ENCODE peak calls at places on chromosomes 1 and 21, in seven cellular contexts. D is cerebellum, F is NAMALWA, B is Daoy, C is lower leg skin, A is sciatic nerve, H is glutamatergic neuron. Y is an unnamed sample.

GRCh38 chr1:221169447-221169889 is 290.2 kb downstream of the HLX start:
- DNase-seq in F (no peak), H (no peak), D (no peak), C (no peak), A (no peak), B (peak), Y (no peak)

GRCh38 chr1:234535763-234536515 is 57.0 kb upstream of the TARBP1 start:
- DNase-seq in H (no peak), C (peak), D (no peak), A (no peak), B (no peak), F (no peak), Y (no peak)

GRCh38 chr1:203223012-203223775 is 6.3 kb downstream of the CHIT1 start:
- DNase-seq in C (no peak), H (no peak), B (no peak), D (no peak), F (no peak), A (no peak), Y (no peak)

GRCh38 chr1:154736840-154737239 is 128.9 kb upstream of the ADAR start:
- DNase-seq in D (no peak), F (no peak), C (no peak), B (peak), A (no peak), H (no peak), Y (no peak)

GRCh38 chr1:22889213-22889827 is 83.3 kb downstream of the LACTBL1 start:
- DNase-seq in B (no peak), F (peak), C (no peak), D (peak), A (no peak), H (no peak), Y (peak)

GRCh38 chr1:28815533-28815932 is 3.6 kb downstream of the OPRD1 start:
- DNase-seq in B (no peak), F (no peak), D (no peak), C (no peak), A (no peak), H (peak), Y (no peak)

GRCh38 chr1:27727126-27727525 is 1.4 kb downstream of the FAM76A start:
- DNase-seq in C (no peak), B (no peak), H (no peak), F (peak), A (no peak), D (no peak), Y (no peak)

GRCh38 chr1:7207875-7208646 is 422.8 kb downstream of the CAMTA1 start:
- DNase-seq in B (peak), F (peak), A (no peak), C (peak), D (peak), H (peak), Y (peak)

GRCh38 chr1:42934541-42935312 is 23.9 kb downstream of the SLC2A1 start:
- DNase-seq in C (peak), A (peak), F (no peak), H (no peak), B (no peak), D (no peak), Y (peak)

GRCh38 chr1:160758525-160758924 is 19.5 kb downstream of the SLAMF7 start:
- DNase-seq in C (no peak), B (no peak), A (no peak), F (no peak), H (no peak), D (no peak), Y (no peak)

GRCh38 chr1:248905949-248906740 is at the start of gene PGBD2:
- DNase-seq in B (peak), D (peak), F (peak), C (peak), H (peak), A (peak), Y (peak)

GRCh38 chr1:153347856-153348255 is 785 bp downstream of the PGLYRP4 start:
- DNase-seq in H (no peak), B (no peak), A (no peak), D (no peak), F (no peak), C (no peak), Y (no peak)

GRCh38 chr1:231867607-231868006 is 241.0 kb downstream of the DISC1 start:
- DNase-seq in F (no peak), C (no peak), B (no peak), A (no peak), H (no peak), D (no peak), Y (no peak)

GRCh38 chr1:116224561-116224960 is 113.4 kb downstream of the MAB21L3 start:
- DNase-seq in H (no peak), D (no peak), A (no peak), C (no peak), B (no peak), F (no peak), Y (no peak)

GRCh38 chr1:208213786-208214185 is 30.4 kb downstream of the PLXNA2 start:
- DNase-seq in H (no peak), F (no peak), A (no peak), C (no peak), B (no peak), D (no peak), Y (no peak)

GRCh38 chr1:229385853-229386456 is 43.1 kb upstream of the CCSAP start:
- DNase-seq in A (no peak), C (no peak), B (no peak), H (no peak), D (no peak), F (no peak), Y (no peak)

GRCh38 chr1:171805395-171806115 is 24.1 kb downstream of the METTL13 start:
- DNase-seq in B (peak), A (no peak), H (no peak), D (no peak), C (no peak), F (no peak), Y (peak)

GRCh38 chr1:61140056-61140549 is 57.7 kb downstream of the NFIA start:
- DNase-seq in C (no peak), D (no peak), A (no peak), F (no peak), B (no peak), H (no peak), Y (no peak)

GRCh38 chr21:46371204-46372013 is 47.5 kb downstream of the PCNT start:
- DNase-seq in A (no peak), F (no peak), C (no peak), D (no peak), B (no peak), H (no peak), Y (peak)

GRCh38 chr21:42277593-42277992 is 37.6 kb downstream of the TFF3 start:
- DNase-seq in A (no peak), C (no peak), B (no peak), H (no peak), F (no peak), D (no peak), Y (no peak)

GRCh38 chr1:236753554-236753953 is 41.5 kb upstream of the MTR start:
- DNase-seq in C (no peak), A (no peak), H (peak), F (peak), B (peak), D (peak), Y (peak)

GRCh38 chr1:193335797-193336428 is 149.5 kb upstream of the B3GALT2 start:
- DNase-seq in B (no peak), C (no peak), A (no peak), H (no peak), F (no peak), D (no peak), Y (no peak)

GRCh38 chr1:82226198-82226505 is 425.4 kb downstream of the ADGRL2 start:
- DNase-seq in D (no peak), A (no peak), B (no peak), H (no peak), C (no peak), F (no peak), Y (no peak)

GRCh38 chr1:96967311-96967710 is 245.7 kb downstream of the PTBP2 start:
- DNase-seq in F (no peak), A (no peak), H (no peak), B (no peak), C (no peak), D (no peak), Y (no peak)

Y was measured in GM12865.